ENCODE peak calls at places on chromosomes 4 and X, in seven cellular contexts. O is naive thymus-derived CD4-positive, alpha-beta T cell; U is gastrocnemius medialis; C is endothelial cell of umbilical vein; H is PC-3; T is GM23248; I is cardiac muscle cell. Q is an unnamed sample.
A peak's percentile ranks its signal among the peaks of the same experiment; 100 is the strongest.

GRCh38 chr4:43112139-43112538 is 219.6 kb downstream of the GRXCR1 start:
- DNase-seq in T (no peak), I (no peak), H (no peak), U (no peak), C (no peak), O (no peak), Q (no peak)

GRCh38 chrX:130176354-130176776 is 4.6 kb downstream of the RAB33A start:
- DNase-seq in H (no peak), U (no peak), O (no peak), I (no peak), T (peak; percentile 44), C (no peak), Q (no peak)

GRCh38 chrX:106606583-106606982 is 5.2 kb upstream of the RADX start:
- DNase-seq in O (no peak), T (peak; percentile 33), I (no peak), C (no peak), H (peak; percentile 39), U (no peak), Q (no peak)

GRCh38 chr4:186807809-186808634 is 84.4 kb upstream of the FAT1 start:
- DNase-seq in T (peak; percentile 66), H (no peak), C (no peak), I (no peak), U (no peak), O (no peak), Q (no peak)

GRCh38 chrX:149453030-149453429 is 52.1 kb downstream of the IDS start:
- DNase-seq in I (peak; percentile 18), U (no peak), T (peak; percentile 76), H (peak; percentile 46), O (no peak), C (peak; percentile 19), Q (peak; percentile 45)

GRCh38 chr4:173182403-173182802 is 13.8 kb downstream of the GALNT7 start:
- DNase-seq in C (peak; percentile 48), I (peak; percentile 65), H (peak; percentile 82), T (peak; percentile 80), O (no peak), U (no peak), Q (peak; percentile 75)

GRCh38 chr4:156559346-156559745 is 412.3 kb downstream of the PDGFC start:
- DNase-seq in H (peak; percentile 38), O (no peak), T (peak; percentile 35), C (no peak), U (no peak), I (no peak), Q (no peak)

GRCh38 chr4:113952452-113953029 is 26.9 kb downstream of the ARSJ start:
- DNase-seq in H (peak; percentile 74), O (peak; percentile 33), U (no peak), T (peak; percentile 63), C (peak; percentile 78), I (peak; percentile 69), Q (peak; percentile 54)

GRCh38 chr4:158624889-158625478 is 46.7 kb downstream of the C4orf46 start:
- DNase-seq in T (peak; percentile 84), H (peak; percentile 75), C (peak; percentile 63), O (peak; percentile 8), I (peak; percentile 80), U (peak; percentile 3), Q (peak; percentile 64)

GRCh38 chrX:41019041-41019392 is 66.2 kb upstream of the USP9X start:
- DNase-seq in U (no peak), H (no peak), I (no peak), T (no peak), C (no peak), O (no peak), Q (no peak)

GRCh38 chr4:74540193-74540592 is 95.3 kb downstream of the AREG start:
- DNase-seq in H (peak; percentile 65), I (peak; percentile 69), O (no peak), U (no peak), C (no peak), T (peak; percentile 89), Q (peak; percentile 92)

GRCh38 chrX:53685711-53686110 is 808 bp downstream of the HUWE1 start:
- DNase-seq in H (peak; percentile 14), U (no peak), C (no peak), T (peak; percentile 24), I (no peak), O (no peak), Q (no peak)

GRCh38 chr4:54717694-54718093 is 59.9 kb downstream of the KIT start:
- DNase-seq in H (no peak), T (no peak), O (no peak), I (no peak), U (no peak), C (no peak), Q (no peak)

GRCh38 chr4:88390128-88390527 is 11.5 kb downstream of the HERC6 start:
- DNase-seq in C (no peak), O (no peak), H (no peak), U (no peak), T (no peak), I (no peak), Q (no peak)

GRCh38 chr4:73870260-73870659 is 1.1 kb downstream of the CXCL1 start:
- DNase-seq in U (no peak), O (no peak), C (peak; percentile 20), H (peak; percentile 82), T (no peak), I (peak; percentile 56), Q (no peak)

GRCh38 chrX:134670241-134670811 is 12.1 kb upstream of the PLAC1 start:
- DNase-seq in H (peak; percentile 91), C (peak; percentile 29), U (peak; percentile 9), T (peak; percentile 84), I (peak; percentile 72), O (no peak), Q (peak; percentile 92)

GRCh38 chrX:111182938-111183337 is 86.9 kb downstream of the PAK3 start:
- DNase-seq in I (no peak), O (no peak), T (no peak), C (no peak), U (no peak), H (no peak), Q (no peak)

GRCh38 chr4:44738615-44739014 is 12.3 kb upstream of the GNPDA2 start:
- DNase-seq in O (no peak), C (no peak), T (peak; percentile 34), U (no peak), H (no peak), I (peak; percentile 13), Q (no peak)

DNA sequence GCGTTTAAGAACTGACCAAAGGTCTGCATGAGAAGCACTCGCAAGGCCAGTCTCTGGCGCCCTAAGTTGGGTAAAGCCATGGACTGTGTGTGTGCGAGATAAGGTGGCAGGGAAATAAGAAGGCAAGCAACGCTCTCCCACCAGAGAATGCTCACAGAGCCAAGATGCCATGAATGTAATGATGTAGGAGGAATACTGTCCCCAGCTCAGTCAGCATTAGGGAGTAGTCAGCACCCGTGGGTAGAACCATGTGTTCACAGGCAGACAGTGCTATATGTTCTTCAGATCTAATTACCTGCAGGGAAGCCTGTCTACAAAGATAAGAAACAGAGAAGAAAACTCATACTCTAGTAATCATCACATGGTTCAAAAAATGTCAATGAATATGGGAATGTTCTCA is 68.8 kb downstream of the SEC24D start:
- DNase-seq in H (no peak), C (no peak), O (no peak), T (no peak), U (no peak), I (no peak), Q (no peak)
- H3K4me1 ChIP-seq in H (peaks cover 16% of the 10 kb centered on the region), C (peaks cover 26% of the 10 kb centered on the region), O (no peaks in the 10 kb centered on the region), T (peaks cover 54% of the 10 kb centered on the region), U (peaks cover 41% of the 10 kb centered on the region), I (peaks cover 35% of the 10 kb centered on the region), Q (peaks cover 8% of the 10 kb centered on the region)

GRCh38 chr4:105633241-105633640 is 75.2 kb downstream of the INTS12 start:
- DNase-seq in H (peak; percentile 92), O (no peak), I (no peak), C (no peak), T (no peak), U (no peak), Q (no peak)
- H3K4me1 ChIP-seq in H (peaks cover 38% of the 10 kb centered on the region), O (no peaks in the 10 kb centered on the region), I (peaks cover 34% of the 10 kb centered on the region), C (no peaks in the 10 kb centered on the region), T (peaks cover 3% of the 10 kb centered on the region), U (peaks cover 26% of the 10 kb centered on the region), Q (no peaks in the 10 kb centered on the region)

DNA sequence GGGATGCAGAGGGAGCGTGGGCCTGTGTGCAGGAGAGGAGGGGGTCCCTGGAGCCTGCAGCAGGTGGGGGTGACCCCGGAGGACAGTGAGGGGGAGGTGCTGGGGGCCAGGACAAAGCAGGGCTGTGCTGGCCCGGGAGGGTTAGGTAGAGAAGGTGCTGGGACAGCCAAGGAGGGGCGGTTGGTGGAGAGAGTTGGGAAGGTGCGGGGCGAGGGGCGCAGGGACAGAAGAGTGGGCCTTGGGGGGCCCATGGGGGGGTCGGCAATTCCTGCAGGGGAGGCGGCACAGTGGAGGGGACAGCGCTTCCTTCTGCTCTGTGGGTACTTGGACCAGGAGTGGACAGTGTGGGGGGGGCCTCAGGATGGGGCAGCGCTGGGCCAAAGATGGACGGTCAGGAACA is 32.5 kb downstream of the LRPAP1 start:
- DNase-seq in I (no peak), C (no peak), H (no peak), O (no peak), U (no peak), T (no peak), Q (no peak)
- H3K4me1 ChIP-seq in I (no peaks in the 10 kb centered on the region), C (no peaks in the 10 kb centered on the region), H (no peaks in the 10 kb centered on the region), O (no peaks in the 10 kb centered on the region), U (no peaks in the 10 kb centered on the region), T (no peaks in the 10 kb centered on the region), Q (no peaks in the 10 kb centered on the region)

DNA sequence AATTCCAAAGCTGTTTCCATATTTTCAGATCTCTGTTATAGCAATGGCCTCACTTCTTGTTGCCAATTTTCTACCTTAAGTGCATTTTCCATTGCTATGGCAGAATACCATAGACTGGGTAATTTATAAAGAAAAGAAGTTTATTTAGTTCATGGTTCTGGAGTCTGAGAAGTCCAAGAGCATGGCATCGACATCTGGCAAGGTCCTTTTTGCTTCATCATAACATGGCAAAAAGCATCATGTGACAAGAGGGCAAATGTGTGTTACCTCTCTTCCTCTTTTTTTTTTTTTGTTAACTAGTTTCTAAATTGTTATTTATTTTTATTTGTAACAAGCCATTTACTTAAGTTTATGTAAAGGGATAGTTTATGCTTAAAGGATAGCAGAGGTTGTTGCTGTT is 45.2 kb upstream of the SYTL5 start:
- DNase-seq in U (no peak), I (no peak), C (no peak), O (no peak), H (no peak), T (no peak), Q (no peak)
- H3K4me1 ChIP-seq in U (no peaks in the 10 kb centered on the region), I (no peaks in the 10 kb centered on the region), C (no peaks in the 10 kb centered on the region), O (no peaks in the 10 kb centered on the region), H (peaks cover 2% of the 10 kb centered on the region), T (no peaks in the 10 kb centered on the region), Q (no peaks in the 10 kb centered on the region)